ENCODE peak calls at places on chromosome 1, in four cellular contexts. L is cardiac muscle cell, R is SJSA1, U is H1. S is an unnamed sample.

GRCh38 chr1:206685749-206686485 is 1.2 kb downstream of the MAPKAPK2 start:
- DNase-seq in R (peak; percentile 73), L (peak; percentile 88), U (no peak), S (no peak)

GRCh38 chr1:247293047-247293446 is 37.2 kb downstream of the VN1R5 start:
- DNase-seq in R (no peak), U (no peak), L (peak; percentile 52), S (no peak)

GRCh38 chr1:36322786-36323635 is 434 bp downstream of the EVA1B start:
- DNase-seq in L (no peak), U (no peak), R (peak; percentile 70), S (peak; percentile 52)

GRCh38 chr1:35345439-35345981 is 77.0 kb downstream of the ZMYM4 start:
- DNase-seq in L (no peak), U (no peak), R (no peak), S (no peak)

GRCh38 chr1:221141606-221142285 is 262.5 kb downstream of the HLX start:
- DNase-seq in L (no peak), R (no peak), U (no peak), S (no peak)

GRCh38 chr1:211420389-211420788 is 71.6 kb downstream of the RD3 start:
- DNase-seq in R (peak; percentile 55), L (no peak), U (no peak), S (no peak)

GRCh38 chr1:92356956-92357355 is 58.1 kb downstream of the RPAP2 start:
- DNase-seq in U (no peak), L (no peak), R (no peak), S (no peak)

GRCh38 chr1:32759521-32759980 is 57.0 kb upstream of the SYNC start:
- DNase-seq in L (no peak), U (no peak), R (no peak), S (no peak)